ENCODE peak calls at places on chromosomes 11 and 22, in four cellular contexts. One of them, this sample, is unnamed.

GRCh38 chr11:14480716-14481115 is 18.9 kb downstream of the COPB1 start:
- DNase-seq in K562: no peak
- DNase-seq in HepG2: no peak
- DNase-seq in H1: no peak
- DNase-seq in this sample: no peak

GRCh38 chr11:88886796-88887195 is 179.0 kb downstream of the GRM5 start:
- DNase-seq in K562: peak
- DNase-seq in HepG2: peak
- DNase-seq in H1: peak
- DNase-seq in this sample: peak

GRCh38 chr11:114208371-114208770 is 87.8 kb upstream of the NNMT start:
- DNase-seq in K562: no peak
- DNase-seq in HepG2: no peak
- DNase-seq in H1: no peak
- DNase-seq in this sample: no peak

GRCh38 chr11:25860677-25861445 is 471.1 kb upstream of the ANO3 start:
- DNase-seq in K562: no peak
- DNase-seq in HepG2: no peak
- DNase-seq in H1: no peak
- DNase-seq in this sample: no peak

GRCh38 chr11:93396356-93396755 is 65.8 kb downstream of the DEUP1 start:
- DNase-seq in K562: no peak
- DNase-seq in HepG2: no peak
- DNase-seq in H1: no peak
- DNase-seq in this sample: no peak

GRCh38 chr22:44020981-44021380 is 3.1 kb upstream of the PARVB start:
- DNase-seq in K562: peak
- DNase-seq in HepG2: no peak
- DNase-seq in H1: no peak
- DNase-seq in this sample: no peak

GRCh38 chr11:67780056-67780455 is 105.6 kb upstream of the ALDH3B2 start:
- DNase-seq in K562: no peak
- DNase-seq in HepG2: no peak
- DNase-seq in H1: no peak
- DNase-seq in this sample: no peak

GRCh38 chr11:115334932-115335788 is 169.1 kb downstream of the CADM1 start:
- DNase-seq in K562: peak
- DNase-seq in HepG2: peak
- DNase-seq in H1: no peak
- DNase-seq in this sample: no peak

GRCh38 chr11:90849278-90849677 is 626.4 kb upstream of the CHORDC1 start:
- DNase-seq in K562: no peak
- DNase-seq in HepG2: no peak
- DNase-seq in H1: no peak
- DNase-seq in this sample: no peak

GRCh38 chr11:125952973-125953372 is 7.1 kb downstream of the VSIG10L2 start:
- DNase-seq in K562: no peak
- DNase-seq in HepG2: no peak
- DNase-seq in H1: no peak
- DNase-seq in this sample: no peak
- TF ChIP-seq TAF1 in K562: no peak
- TF ChIP-seq TAF1 in HepG2: no peak
- TF ChIP-seq TAF1 in H1: no peak
- TF ChIP-seq TAF1 in this sample: no peak

GRCh38 chr11:12675951-12676711 is 1.9 kb downstream of the TEAD1 start:
- DNase-seq in K562: no peak
- DNase-seq in HepG2: no peak
- DNase-seq in H1: no peak
- DNase-seq in this sample: no peak

GRCh38 chr11:12674571-12674935 is 332 bp downstream of the TEAD1 start:
- DNase-seq in K562: peak
- DNase-seq in HepG2: no peak
- DNase-seq in H1: no peak
- DNase-seq in this sample: peak

GRCh38 chr11:12674936-12675696 is 895 bp downstream of the TEAD1 start:
- DNase-seq in K562: peak
- DNase-seq in HepG2: no peak
- DNase-seq in H1: no peak
- DNase-seq in this sample: no peak

GRCh38 chr11:12673601-12673923 is 659 bp upstream of the TEAD1 start:
- DNase-seq in K562: no peak
- DNase-seq in HepG2: no peak
- DNase-seq in H1: no peak
- DNase-seq in this sample: no peak

GRCh38 chr11:12673924-12674570 is at the start of gene TEAD1:
- DNase-seq in K562: peak
- DNase-seq in HepG2: peak
- DNase-seq in H1: peak
- DNase-seq in this sample: peak
- TF ChIP-seq POLR2A in K562: peak
- TF ChIP-seq POLR2A in HepG2: peak
- TF ChIP-seq POLR2A in H1: peak
- TF ChIP-seq POLR2A in this sample: peak

GRCh38 chr11:45860764-45861510 is 13.7 kb downstream of the CRY2 start:
- DNase-seq in K562: no peak
- DNase-seq in HepG2: no peak
- DNase-seq in H1: no peak
- DNase-seq in this sample: no peak
- TF ChIP-seq TAF1 in K562: no peak
- TF ChIP-seq TAF1 in HepG2: no peak
- TF ChIP-seq TAF1 in H1: no peak
- TF ChIP-seq TAF1 in this sample: no peak

DNA sequence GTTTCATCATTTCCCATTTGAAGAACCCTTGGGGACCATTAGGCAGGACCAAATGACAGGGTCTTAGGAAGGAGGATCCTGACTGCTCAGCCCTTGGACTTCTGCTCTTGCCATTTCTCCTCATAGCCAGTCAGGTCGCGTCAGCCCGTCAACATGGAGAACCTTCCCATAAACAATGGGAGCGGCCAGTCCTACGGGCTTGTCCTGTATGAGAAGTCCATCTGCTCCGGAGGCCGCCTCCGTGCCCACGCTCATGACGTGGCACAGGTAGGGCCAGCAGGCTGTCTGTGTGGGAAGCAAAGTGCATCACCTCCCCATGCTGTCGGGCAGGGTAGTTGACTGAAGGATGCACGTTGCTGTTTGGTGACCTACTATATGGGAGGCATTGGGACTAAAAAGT is 19.6 kb upstream of the GLB1L2 start:
- DNase-seq in K562: no peak
- DNase-seq in HepG2: no peak
- DNase-seq in H1: no peak
- DNase-seq in this sample: no peak
- TF ChIP-seq POLR2A in K562: no peak
- TF ChIP-seq POLR2A in HepG2: no peak
- TF ChIP-seq POLR2A in H1: no peak
- TF ChIP-seq POLR2A in this sample: no peak

GRCh38 chr11:2256293-2256913 is 14.0 kb downstream of the ASCL2 start:
- DNase-seq in K562: no peak
- DNase-seq in HepG2: no peak
- DNase-seq in H1: no peak
- DNase-seq in this sample: no peak
- TF ChIP-seq TAF1 in K562: no peak
- TF ChIP-seq TAF1 in HepG2: no peak
- TF ChIP-seq TAF1 in H1: no peak
- TF ChIP-seq TAF1 in this sample: no peak

This sample was measured in GM12892.